ENCODE peak calls at places on chromosome 5, in five cellular contexts. N is posterior cingulate gyrus; U is Calu3; P is T-cell; E is activated CD4-positive, alpha-beta memory T cell treated with anti-CD3 and anti-CD28 coated beads, Interleukin-2, amount 10 ng/mL, durations not matched to agents 7 days and 5 days. Q is an unnamed sample.

GRCh38 chr5:5899716-5900115 is 477.2 kb downstream of the ICE1 start:
- DNase-seq in U (no peak), N (no peak), P (no peak), E (no peak), Q (no peak)

GRCh38 chr5:96742519-96742918 is 65.2 kb downstream of the ERAP1 start:
- DNase-seq in U (no peak), N (no peak), P (no peak), E (no peak), Q (no peak)

GRCh38 chr5:142473038-142473437 is 148.2 kb upstream of the SPRY4 start:
- DNase-seq in P (no peak), N (no peak), E (no peak), U (no peak), Q (no peak)

GRCh38 chr5:157949520-157949919 is 90.6 kb upstream of the CLINT1 start:
- DNase-seq in E (no peak), N (no peak), U (no peak), P (no peak), Q (no peak)

GRCh38 chr5:56419667-56420066 is 186.5 kb upstream of the ANKRD55 start:
- DNase-seq in N (no peak), E (no peak), P (no peak), U (no peak), Q (no peak)

GRCh38 chr5:65927497-65928340 is 1.3 kb downstream of the ERBIN start:
- DNase-seq in U (no peak), P (no peak), N (no peak), E (peak; percentile 28), Q (peak; percentile 37)

GRCh38 chr5:128537999-128538248 is at the start of gene FBN2:
- DNase-seq in P (no peak), N (no peak), E (no peak), U (no peak), Q (no peak)

GRCh38 chr5:60958088-60958487 is 13.1 kb downstream of the NDUFAF2 start:
- DNase-seq in U (no peak), E (no peak), N (no peak), P (no peak), Q (no peak)

GRCh38 chr5:130213607-130214006 is 309.3 kb downstream of the CHSY3 start:
- DNase-seq in U (no peak), N (no peak), E (no peak), P (no peak), Q (no peak)

GRCh38 chr5:34505731-34506130 is 150.4 kb upstream of the RAI14 start:
- DNase-seq in U (no peak), E (no peak), P (no peak), N (no peak), Q (no peak)

GRCh38 chr5:60492958-60493357 is 207.0 kb downstream of the DEPDC1B start:
- DNase-seq in U (no peak), N (no peak), E (no peak), P (no peak), Q (no peak)

Q was measured in NCI-H226.